ENCODE peak calls at places on chromosomes 13 and 19, in six cellular contexts. M is uterus, L is A673, W is WTC11, F is DND-41, G is cardiac fibroblast. A is an unnamed sample.
A peak's percentile ranks its signal among the peaks of the same experiment; 100 is the strongest.

GRCh38 chr13:50277127-50277526 is 261.9 kb downstream of the KCNRG start:
- DNase-seq in G (no peak), L (no peak), W (no peak), F (no peak), M (no peak), A (no peak)

GRCh38 chr19:33862991-33863390 is 66.3 kb downstream of the KCTD15 start:
- DNase-seq in F (no peak), M (no peak), G (no peak), W (no peak), L (no peak), A (no peak)

GRCh38 chr19:42455621-42456081 is 12.9 kb upstream of the CXCL17 start:
- DNase-seq in G (no peak), L (no peak), W (no peak), F (no peak), M (no peak), A (no peak)

GRCh38 chr19:4284176-4284958 is 5.3 kb downstream of the SHD start:
- DNase-seq in W (peak; percentile 91), F (peak; percentile 12), G (no peak), L (peak; percentile 60), M (no peak), A (no peak)

GRCh38 chr13:41284512-41285288 is 21.3 kb upstream of the MTRF1 start:
- DNase-seq in M (no peak), F (no peak), W (no peak), G (peak; percentile 73), L (no peak), A (no peak)

GRCh38 chr19:13017306-13018036 is 22.2 kb downstream of the NFIX start:
- DNase-seq in G (no peak), W (no peak), F (no peak), M (no peak), L (no peak), A (no peak)

GRCh38 chr13:100508996-100509395 is 79.6 kb downstream of the GGACT start:
- DNase-seq in M (no peak), G (no peak), L (no peak), W (no peak), F (no peak), A (no peak)

GRCh38 chr19:31328238-31328637 is 21.0 kb downstream of the TSHZ3 start:
- DNase-seq in L (no peak), G (no peak), W (no peak), F (no peak), M (no peak), A (no peak)

GRCh38 chr19:8004723-8005513 is 523 bp downstream of the ELAVL1 start:
- DNase-seq in F (peak; percentile 45), W (no peak), L (peak; percentile 30), G (peak; percentile 33), M (no peak), A (no peak)

GRCh38 chr19:42267644-42268141 is 1.4 kb upstream of the CIC start:
- DNase-seq in G (no peak), M (no peak), L (no peak), W (no peak), F (no peak), A (no peak)

GRCh38 chr19:11848594-11849263 is at the start of gene ZNF439:
- DNase-seq in L (peak; percentile 92), W (peak; percentile 94), M (peak; percentile 82), G (peak; percentile 75), F (peak; percentile 97), A (peak; percentile 95)

GRCh38 chr19:36169084-36169760 is 17.0 kb upstream of the COX7A1 start:
- DNase-seq in G (peak; percentile 53), M (no peak), F (no peak), W (no peak), L (peak; percentile 91), A (peak; percentile 31)

GRCh38 chr13:75740008-75740407 is 103.9 kb downstream of the LMO7 start:
- DNase-seq in F (no peak), W (no peak), M (no peak), G (no peak), L (no peak), A (no peak)

GRCh38 chr13:20263393-20264044 is 31.4 kb upstream of the GJB6 start:
- DNase-seq in G (no peak), W (no peak), L (no peak), M (no peak), F (no peak), A (no peak)

GRCh38 chr19:2332341-2333026 is 4.0 kb downstream of the SPPL2B start:
- DNase-seq in F (peak; percentile 88), G (no peak), L (peak; percentile 36), M (no peak), W (no peak), A (no peak)

GRCh38 chr13:87975035-87975434 is 303.9 kb downstream of the SLITRK5 start:
- DNase-seq in G (no peak), F (no peak), M (no peak), W (no peak), L (no peak), A (no peak)

GRCh38 chr19:39327990-39328705 is 7.5 kb upstream of the LRFN1 start:
- DNase-seq in W (peak; percentile 95), F (peak; percentile 80), M (peak; percentile 86), L (peak; percentile 85), G (peak; percentile 80), A (peak; percentile 83)

GRCh38 chr19:18424890-18425514 is 5.8 kb downstream of the SSBP4 start:
- DNase-seq in G (no peak), F (no peak), L (no peak), W (no peak), M (no peak), A (no peak)

GRCh38 chr19:34960103-34960805 is 3.8 kb downstream of the ZNF792 start:
- DNase-seq in G (peak; percentile 37), F (no peak), L (no peak), W (no peak), M (no peak), A (no peak)

GRCh38 chr13:31096624-31097302 is 64.9 kb downstream of the HSPH1 start:
- DNase-seq in M (no peak), G (no peak), W (no peak), F (no peak), L (no peak), A (no peak)

GRCh38 chr13:34046457-34046856 is 228.5 kb downstream of the RFC3 start:
- DNase-seq in F (no peak), G (no peak), L (no peak), W (no peak), M (no peak), A (no peak)

GRCh38 chr13:24500977-24501376 is 11.6 kb downstream of the PARP4 start:
- DNase-seq in W (no peak), G (peak; percentile 83), M (no peak), F (no peak), L (no peak), A (no peak)

GRCh38 chr13:46753917-46754316 is 43.0 kb downstream of the ESD start:
- DNase-seq in F (no peak), W (no peak), M (no peak), L (no peak), G (no peak), A (no peak)

GRCh38 chr13:32940601-32941000 is 75.6 kb upstream of the KL start:
- DNase-seq in W (no peak), M (no peak), F (no peak), G (peak; percentile 60), L (no peak), A (no peak)

GRCh38 chr13:93172109-93172508 is 54.5 kb upstream of the GPC6 start:
- DNase-seq in L (peak; percentile 42), G (no peak), W (peak; percentile 16), M (no peak), F (no peak), A (no peak)

GRCh38 chr13:103187621-103188020 is 121.4 kb upstream of the SLC10A2 start:
- DNase-seq in G (no peak), W (no peak), L (no peak), F (no peak), M (no peak), A (no peak)
- TF ChIP-seq CTCF in G (no peak), W (no peak), L (no peak), F (no peak), M (no peak), A (no peak)

GRCh38 chr13:98103942-98104880 is 38.7 kb upstream of the FARP1 start:
- DNase-seq in M (no peak), W (peak; percentile 16), G (no peak), L (peak; percentile 41), F (no peak), A (no peak)
- TF ChIP-seq CTCF in M (no peak), W (no peak), G (peak; percentile 46), L (peak; percentile 34), F (no peak), A (no peak)

GRCh38 chr13:96821381-96821780 is 172.9 kb downstream of the OXGR1 start:
- DNase-seq in W (no peak), M (no peak), L (no peak), F (no peak), G (no peak), A (no peak)

GRCh38 chr13:96819375-96819774 is 174.9 kb downstream of the OXGR1 start:
- DNase-seq in L (no peak), G (no peak), F (no peak), W (no peak), M (no peak), A (no peak)

GRCh38 chr13:96821971-96822370 is 172.3 kb downstream of the OXGR1 start:
- DNase-seq in W (no peak), L (no peak), M (no peak), G (no peak), F (no peak), A (no peak)

GRCh38 chr13:96824110-96824509 is 170.2 kb downstream of the OXGR1 start:
- DNase-seq in F (no peak), L (no peak), W (no peak), M (no peak), G (no peak), A (no peak)

DNA sequence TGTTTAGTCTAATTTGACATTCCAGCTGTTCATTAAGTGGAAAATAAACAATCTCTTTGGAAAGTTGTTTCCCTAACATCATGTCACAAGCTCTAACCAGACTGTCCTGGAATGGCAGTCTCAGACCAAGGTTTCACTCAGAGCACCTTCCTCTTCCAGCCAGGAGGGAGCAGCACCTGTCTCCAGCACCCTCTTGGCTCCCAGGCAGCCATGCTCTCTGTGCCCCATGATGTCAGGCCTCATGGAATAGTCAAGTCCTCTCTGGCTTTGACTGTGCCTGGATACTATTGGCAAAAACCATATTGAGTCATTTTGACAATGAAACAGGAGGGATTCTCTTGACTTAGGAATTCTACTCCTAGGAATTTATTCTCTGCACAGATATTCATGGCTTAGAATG is 171.4 kb downstream of the OXGR1 start:
- DNase-seq in G (no peak), F (no peak), L (peak; percentile 24), W (peak; percentile 55), M (no peak), A (no peak)
- TF ChIP-seq CTCF in G (peak; percentile 47), F (peak; percentile 28), L (peak; percentile 40), W (peak; percentile 25), M (no peak), A (peak; percentile 41)

GRCh38 chr19:15296841-15297415 is 35.4 kb downstream of the BRD4 start:
- DNase-seq in M (no peak), G (no peak), F (peak; percentile 52), L (no peak), W (no peak), A (no peak)

GRCh38 chr19:15298847-15299567 is 33.3 kb downstream of the BRD4 start:
- DNase-seq in W (no peak), M (no peak), L (no peak), G (no peak), F (peak; percentile 19), A (no peak)

GRCh38 chr19:15299568-15300409 is 32.5 kb downstream of the BRD4 start:
- DNase-seq in W (no peak), L (no peak), F (no peak), M (no peak), G (peak; percentile 68), A (no peak)

GRCh38 chr19:15296353-15296752 is 36.0 kb downstream of the BRD4 start:
- DNase-seq in G (peak; percentile 59), L (no peak), M (no peak), F (no peak), W (no peak), A (no peak)

GRCh38 chr19:15297416-15298224 is 34.7 kb downstream of the BRD4 start:
- DNase-seq in F (peak; percentile 59), W (peak; percentile 33), L (peak; percentile 46), M (no peak), G (peak; percentile 37), A (no peak)
- TF ChIP-seq CTCF in F (no peak), W (no peak), L (peak; percentile 41), M (no peak), G (peak; percentile 21), A (no peak)

A was measured in tibial artery.